ENCODE peak calls at places on chromosomes 7 and 10, in nine cellular contexts. K is left lung, G is GM10248, Q is BE2C, F is heart left ventricle, P is IMR-90, S is GM23338, Z is Peyer's patch, O is type B pancreatic cell. C is an unnamed sample.

GRCh38 chr7:30113144-30113543 is 21.6 kb upstream of the MTURN start:
- DNase-seq in K (no peak), G (no peak), Q (no peak), F (no peak), P (no peak), S (no peak), Z (no peak), O (no peak), C (no peak)

GRCh38 chr7:135245226-135245625 is 11.6 kb downstream of the STRA8 start:
- DNase-seq in K (no peak), G (no peak), Q (no peak), F (no peak), P (no peak), S (no peak), Z (no peak), O (no peak), C (no peak)

GRCh38 chr10:113347508-113347907 is 205.3 kb upstream of the HABP2 start:
- DNase-seq in K (no peak), G (no peak), Q (no peak), F (no peak), P (no peak), S (no peak), Z (no peak), O (no peak), C (no peak)

GRCh38 chr7:84801396-84801795 is 385.5 kb downstream of the SEMA3D start:
- DNase-seq in K (no peak), G (no peak), Q (no peak), F (no peak), P (no peak), S (no peak), Z (no peak), O (no peak), C (no peak)

GRCh38 chr7:27129729-27130539 is 623 bp downstream of the HOXA4 start:
- DNase-seq in K (peak), G (no peak), Q (no peak), F (peak), P (no peak), S (peak), Z (peak), O (peak), C (peak)

GRCh38 chr10:83580373-83581012 is 558.8 kb upstream of the GHITM start:
- DNase-seq in K (no peak), G (no peak), Q (peak), F (no peak), P (no peak), S (no peak), Z (no peak), O (no peak), C (no peak)

GRCh38 chr10:104254493-104255243 is at the start of gene GSTO1:
- DNase-seq in K (peak), G (peak), Q (peak), F (peak), P (peak), S (peak), Z (peak), O (no peak), C (peak)

GRCh38 chr7:134908289-134908688 is 78.0 kb upstream of the AGBL3 start:
- DNase-seq in K (no peak), G (no peak), Q (no peak), F (no peak), P (peak), S (no peak), Z (no peak), O (no peak), C (no peak)

GRCh38 chr7:101195884-101196283 is 5.0 kb downstream of the MOGAT3 start:
- DNase-seq in K (no peak), G (no peak), Q (no peak), F (no peak), P (no peak), S (no peak), Z (no peak), O (no peak), C (no peak)

GRCh38 chr10:80535671-80536360 is 1.9 kb upstream of the SH2D4B start:
- DNase-seq in K (peak), G (peak), Q (no peak), F (peak), P (no peak), S (peak), Z (peak), O (no peak), C (peak)

DNA sequence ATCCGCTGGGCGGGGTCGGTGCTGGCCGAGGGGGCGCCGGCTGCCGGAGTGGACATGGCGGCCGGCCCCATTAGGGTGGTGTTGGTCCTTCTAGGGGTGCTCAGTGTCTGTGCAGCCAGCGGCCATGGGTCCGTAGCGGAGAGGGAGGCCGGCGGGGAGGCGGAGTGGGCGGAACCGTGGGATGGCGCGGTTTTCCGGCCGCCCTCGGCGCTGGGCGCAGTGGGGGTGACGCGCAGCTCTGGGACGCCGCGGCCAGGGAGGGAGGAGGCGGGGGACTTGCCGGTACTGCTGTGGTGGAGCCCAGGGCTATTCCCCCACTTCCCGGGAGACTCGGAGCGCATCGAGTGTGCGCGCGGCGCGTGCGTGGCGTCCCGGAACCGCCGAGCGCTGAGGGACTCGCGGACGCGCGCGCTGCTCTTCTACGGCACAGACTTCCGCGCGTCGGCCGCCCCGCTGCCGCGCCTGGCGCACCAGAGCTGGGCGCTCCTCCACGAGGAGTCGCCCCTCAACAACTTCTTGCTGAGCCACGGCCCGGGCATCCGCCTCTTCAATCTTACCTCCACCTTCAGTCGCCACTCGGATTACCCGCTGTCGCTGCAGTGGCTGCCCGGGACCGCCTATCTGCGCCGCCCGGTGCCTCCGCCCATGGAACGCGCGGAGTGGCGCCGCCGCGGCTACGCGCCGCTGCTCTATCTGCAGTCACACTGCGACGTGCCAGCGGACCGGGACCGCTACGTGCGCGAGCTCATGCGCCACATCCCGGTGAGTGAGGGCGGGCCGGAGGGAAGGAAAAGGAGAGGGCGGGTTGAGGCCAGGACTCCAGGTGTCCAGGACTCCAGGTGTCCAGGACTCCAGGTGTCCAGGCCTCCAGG is 9.3 kb upstream of the CHCHD1 start:
- DNase-seq in K (peak), G (peak), Q (peak), F (peak), P (peak), S (peak), Z (peak), O (peak), C (peak)
- TF ChIP-seq CTCF in K (no peak), G (no peak), Q (no peak), F (peak), P (peak), S (peak), Z (no peak), O (no peak), C (peak)

GRCh38 chr7:154693646-154694045 is 309.3 kb downstream of the PAXIP1 start:
- DNase-seq in K (no peak), G (no peak), Q (no peak), F (no peak), P (no peak), S (no peak), Z (no peak), O (no peak), C (no peak)
- TF ChIP-seq CTCF in K (no peak), G (no peak), Q (peak), F (no peak), P (no peak), S (no peak), Z (no peak), O (no peak), C (no peak)

DNA sequence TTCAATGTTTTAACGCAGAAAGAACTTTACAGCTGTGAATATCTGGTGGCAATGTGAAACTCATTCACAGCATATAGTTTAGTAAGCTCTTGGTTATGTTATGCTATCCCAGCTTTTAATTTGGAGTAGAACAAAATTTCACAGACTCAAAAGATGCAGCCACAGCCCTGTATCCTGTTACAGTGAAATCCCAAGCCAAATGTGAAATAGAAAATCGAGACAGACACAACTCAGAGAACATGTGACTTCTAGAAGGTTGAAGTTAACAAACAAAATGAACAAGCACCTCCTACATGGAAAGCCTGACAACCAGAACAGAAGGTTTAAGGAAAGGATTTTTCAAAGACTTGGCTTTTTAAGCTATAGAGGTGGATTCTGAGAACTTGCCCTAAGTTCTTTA is 39.6 kb downstream of the JAZF1 start:
- DNase-seq in K (no peak), G (no peak), Q (no peak), F (no peak), P (no peak), S (no peak), Z (no peak), O (no peak), C (no peak)
- TF ChIP-seq CTCF in K (no peak), G (no peak), Q (no peak), F (no peak), P (no peak), S (no peak), Z (no peak), O (no peak), C (no peak)

DNA sequence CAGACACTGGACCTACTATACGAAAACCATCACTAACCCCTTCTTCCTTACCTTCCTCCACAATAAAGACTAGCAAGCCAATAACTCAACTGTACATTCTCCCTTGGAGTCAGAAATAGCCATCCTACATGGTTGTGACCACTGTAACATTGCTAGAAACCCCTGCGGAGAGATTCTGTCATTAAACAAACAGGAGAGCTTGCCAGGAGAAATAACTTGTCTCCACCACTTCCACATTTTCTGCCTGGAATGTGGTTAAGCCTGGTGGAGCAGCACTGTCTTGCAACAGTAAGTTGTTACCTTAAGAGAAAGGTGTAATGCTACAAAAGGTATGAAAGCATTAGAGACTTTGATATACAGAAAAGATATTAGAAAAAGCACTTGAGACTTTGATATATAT is 45.8 kb downstream of the THSD7A start:
- DNase-seq in K (no peak), G (no peak), Q (no peak), F (no peak), P (no peak), S (peak), Z (no peak), O (no peak), C (no peak)
- TF ChIP-seq CTCF in K (no peak), G (no peak), Q (no peak), F (no peak), P (no peak), S (no peak), Z (no peak), O (no peak), C (no peak)

C was measured in mucosa of descending colon.